ENCODE peak calls at places on chromosomes 5 and 9, in eight cellular contexts. One of them, this sample, is unnamed.

GRCh38 chr5:6194261-6194875 is 184.0 kb downstream of the MED10 start:
- DNase-seq in AG09319: no peak
- DNase-seq in epithelial cell of esophagus: no peak
- DNase-seq in osteocyte: peak
- DNase-seq in cardiac muscle cell: no peak
- DNase-seq in B cell: no peak
- DNase-seq in left ventricle myocardium inferior: no peak
- DNase-seq in GM23338: no peak
- DNase-seq in this sample: no peak

GRCh38 chr9:105438136-105438839 is 9.5 kb upstream of the FSD1L start:
- DNase-seq in epithelial cell of esophagus: no peak
- DNase-seq in B cell: no peak
- DNase-seq in left ventricle myocardium inferior: no peak
- DNase-seq in AG09319: no peak
- DNase-seq in osteocyte: no peak
- DNase-seq in GM23338: no peak
- DNase-seq in cardiac muscle cell: peak
- DNase-seq in this sample: no peak

GRCh38 chr5:21181726-21182125 is 1193.7 kb upstream of the CDH18 start:
- DNase-seq in epithelial cell of esophagus: no peak
- DNase-seq in cardiac muscle cell: no peak
- DNase-seq in osteocyte: no peak
- DNase-seq in B cell: no peak
- DNase-seq in GM23338: no peak
- DNase-seq in AG09319: no peak
- DNase-seq in left ventricle myocardium inferior: no peak
- DNase-seq in this sample: no peak

GRCh38 chr5:100827481-100827889 is 75.6 kb downstream of the ST8SIA4 start:
- DNase-seq in GM23338: no peak
- DNase-seq in left ventricle myocardium inferior: no peak
- DNase-seq in B cell: no peak
- DNase-seq in cardiac muscle cell: no peak
- DNase-seq in epithelial cell of esophagus: peak
- DNase-seq in osteocyte: no peak
- DNase-seq in AG09319: no peak
- DNase-seq in this sample: no peak

GRCh38 chr5:174312641-174313040 is 267.1 kb downstream of the NSG2 start:
- DNase-seq in epithelial cell of esophagus: no peak
- DNase-seq in cardiac muscle cell: no peak
- DNase-seq in AG09319: no peak
- DNase-seq in GM23338: no peak
- DNase-seq in osteocyte: no peak
- DNase-seq in B cell: no peak
- DNase-seq in left ventricle myocardium inferior: no peak
- DNase-seq in this sample: no peak

GRCh38 chr5:2753452-2754409 is 2.3 kb upstream of the IRX2 start:
- DNase-seq in osteocyte: no peak
- DNase-seq in epithelial cell of esophagus: peak
- DNase-seq in AG09319: no peak
- DNase-seq in GM23338: peak
- DNase-seq in left ventricle myocardium inferior: no peak
- DNase-seq in B cell: no peak
- DNase-seq in cardiac muscle cell: no peak
- DNase-seq in this sample: no peak

GRCh38 chr5:604391-604831 is 7.7 kb upstream of the CEP72 start:
- DNase-seq in GM23338: no peak
- DNase-seq in AG09319: no peak
- DNase-seq in left ventricle myocardium inferior: no peak
- DNase-seq in B cell: no peak
- DNase-seq in epithelial cell of esophagus: no peak
- DNase-seq in cardiac muscle cell: no peak
- DNase-seq in osteocyte: peak
- DNase-seq in this sample: no peak

GRCh38 chr9:134846187-134846586 is 34.4 kb upstream of the FCN2 start:
- DNase-seq in AG09319: no peak
- DNase-seq in GM23338: no peak
- DNase-seq in epithelial cell of esophagus: no peak
- DNase-seq in cardiac muscle cell: no peak
- DNase-seq in osteocyte: no peak
- DNase-seq in B cell: no peak
- DNase-seq in left ventricle myocardium inferior: no peak
- DNase-seq in this sample: no peak

GRCh38 chr9:137620581-137620980 is 1.8 kb downstream of the EHMT1 start:
- DNase-seq in osteocyte: no peak
- DNase-seq in AG09319: no peak
- DNase-seq in B cell: no peak
- DNase-seq in GM23338: no peak
- DNase-seq in cardiac muscle cell: no peak
- DNase-seq in epithelial cell of esophagus: no peak
- DNase-seq in left ventricle myocardium inferior: no peak
- DNase-seq in this sample: no peak

GRCh38 chr5:89560724-89561123 is 677.7 kb upstream of the MEF2C start:
- DNase-seq in B cell: no peak
- DNase-seq in epithelial cell of esophagus: no peak
- DNase-seq in GM23338: no peak
- DNase-seq in left ventricle myocardium inferior: no peak
- DNase-seq in osteocyte: no peak
- DNase-seq in cardiac muscle cell: no peak
- DNase-seq in AG09319: no peak
- DNase-seq in this sample: no peak

GRCh38 chr9:91285729-91286353 is 75.9 kb downstream of the AUH start:
- DNase-seq in left ventricle myocardium inferior: no peak
- DNase-seq in epithelial cell of esophagus: peak
- DNase-seq in cardiac muscle cell: no peak
- DNase-seq in AG09319: no peak
- DNase-seq in B cell: no peak
- DNase-seq in GM23338: no peak
- DNase-seq in osteocyte: no peak
- DNase-seq in this sample: no peak

GRCh38 chr9:36802171-36802920 is 229.7 kb downstream of the MELK start:
- DNase-seq in B cell: no peak
- DNase-seq in AG09319: no peak
- DNase-seq in epithelial cell of esophagus: peak
- DNase-seq in cardiac muscle cell: peak
- DNase-seq in GM23338: no peak
- DNase-seq in osteocyte: no peak
- DNase-seq in left ventricle myocardium inferior: no peak
- DNase-seq in this sample: no peak

DNA sequence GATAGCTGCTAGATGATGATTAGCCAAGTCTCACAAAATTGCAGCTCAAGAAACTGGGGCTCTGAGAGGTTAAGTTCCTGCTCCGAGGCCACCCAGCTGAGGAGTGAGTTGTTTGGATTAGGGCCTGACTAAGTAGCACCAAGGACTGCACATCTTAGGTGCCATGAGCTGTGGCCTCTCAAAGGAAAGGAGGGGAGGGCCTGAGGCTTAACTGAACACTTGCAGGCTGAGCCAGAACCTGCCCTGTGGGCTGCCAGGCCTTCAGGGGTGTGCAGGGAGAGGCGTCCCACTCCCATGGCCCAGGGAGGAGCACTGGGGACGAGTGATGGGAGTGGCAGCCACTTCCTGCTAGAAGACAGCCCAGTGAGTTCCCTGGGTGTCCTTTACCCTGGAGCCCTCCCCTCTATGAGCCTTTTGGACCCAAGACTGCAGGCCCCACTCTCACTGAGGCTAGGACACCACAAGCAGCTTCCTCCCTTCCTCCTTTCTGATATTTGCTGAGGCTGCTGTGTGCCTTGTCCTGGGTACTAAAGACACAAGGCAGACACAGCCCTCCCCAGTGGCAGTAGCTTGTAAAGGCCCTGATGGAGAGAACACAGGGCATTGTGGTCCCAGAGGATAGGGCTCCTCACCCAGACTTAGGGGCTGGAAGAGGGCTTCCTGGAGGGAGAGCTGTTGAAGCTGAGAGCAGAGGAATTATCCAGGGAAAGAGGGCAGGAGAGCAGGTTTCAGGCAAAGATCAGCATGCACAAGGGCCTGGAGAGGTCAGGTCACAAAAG is 22.1 kb downstream of the LMX1B start:
- DNase-seq in left ventricle myocardium inferior: no peak
- DNase-seq in B cell: no peak
- DNase-seq in osteocyte: no peak
- DNase-seq in AG09319: no peak
- DNase-seq in epithelial cell of esophagus: no peak
- DNase-seq in cardiac muscle cell: no peak
- DNase-seq in GM23338: peak
- DNase-seq in this sample: no peak
- TF ChIP-seq CTCF in left ventricle myocardium inferior: no peak
- TF ChIP-seq CTCF in B cell: no peak
- TF ChIP-seq CTCF in osteocyte: no peak
- TF ChIP-seq CTCF in AG09319: no peak
- TF ChIP-seq CTCF in epithelial cell of esophagus: no peak
- TF ChIP-seq CTCF in cardiac muscle cell: no peak
- TF ChIP-seq CTCF in GM23338: no peak
- TF ChIP-seq CTCF in this sample: no peak

GRCh38 chr5:141196363-141196762 is 3.1 kb upstream of the PCDHB11 start:
- DNase-seq in B cell: no peak
- DNase-seq in epithelial cell of esophagus: no peak
- DNase-seq in cardiac muscle cell: no peak
- DNase-seq in AG09319: no peak
- DNase-seq in GM23338: no peak
- DNase-seq in osteocyte: no peak
- DNase-seq in left ventricle myocardium inferior: no peak
- DNase-seq in this sample: no peak

DNA sequence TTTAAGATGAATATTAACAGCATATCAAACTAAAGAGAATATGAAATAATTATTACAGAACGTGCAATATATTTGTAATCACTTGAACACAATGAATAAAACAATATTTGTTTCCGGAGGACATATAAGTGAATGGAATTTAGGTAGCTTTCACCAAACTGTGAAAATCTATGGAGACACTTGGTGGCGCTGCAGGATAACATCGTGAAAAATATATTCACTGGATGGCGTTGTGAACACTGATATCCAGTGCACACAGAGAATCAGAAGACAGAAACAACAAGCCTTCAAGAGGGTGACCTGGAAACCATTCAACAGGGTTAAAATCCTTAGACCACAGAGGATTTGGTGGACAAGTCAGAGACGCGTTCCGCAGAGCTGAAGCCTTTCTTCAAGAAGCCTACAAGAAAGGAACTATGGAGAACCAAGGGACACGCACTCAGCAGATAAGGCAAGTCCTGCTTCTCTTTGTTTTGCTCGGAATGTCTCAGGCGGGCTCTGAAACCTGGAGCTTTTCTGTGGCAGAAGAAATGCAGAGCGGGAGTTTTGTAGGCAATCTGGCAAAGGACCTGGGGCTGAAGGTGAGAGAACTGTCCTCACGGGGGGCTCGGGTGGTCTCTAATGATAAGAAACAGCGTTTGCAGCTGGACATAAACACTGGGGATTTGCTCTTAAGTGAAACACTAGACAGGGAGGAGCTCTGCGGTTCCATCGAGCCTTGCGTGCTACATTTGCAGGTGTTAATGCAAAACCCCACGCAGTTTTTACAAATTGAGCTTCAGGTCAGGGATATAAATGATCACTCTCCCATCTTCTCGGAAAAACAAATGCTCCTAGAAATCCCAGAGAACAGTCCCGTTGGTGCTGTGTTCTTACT is at the start of gene PCDHB11:
- DNase-seq in GM23338: peak
- DNase-seq in B cell: no peak
- DNase-seq in cardiac muscle cell: no peak
- DNase-seq in AG09319: no peak
- DNase-seq in left ventricle myocardium inferior: no peak
- DNase-seq in epithelial cell of esophagus: no peak
- DNase-seq in osteocyte: no peak
- DNase-seq in this sample: no peak
- TF ChIP-seq CTCF in GM23338: peak
- TF ChIP-seq CTCF in B cell: no peak
- TF ChIP-seq CTCF in cardiac muscle cell: no peak
- TF ChIP-seq CTCF in AG09319: no peak
- TF ChIP-seq CTCF in left ventricle myocardium inferior: peak
- TF ChIP-seq CTCF in epithelial cell of esophagus: no peak
- TF ChIP-seq CTCF in osteocyte: no peak
- TF ChIP-seq CTCF in this sample: no peak

GRCh38 chr9:136565722-136566552 is 20.1 kb upstream of the NOTCH1 start:
- DNase-seq in B cell: no peak
- DNase-seq in cardiac muscle cell: no peak
- DNase-seq in left ventricle myocardium inferior: no peak
- DNase-seq in epithelial cell of esophagus: no peak
- DNase-seq in AG09319: no peak
- DNase-seq in osteocyte: no peak
- DNase-seq in GM23338: no peak
- DNase-seq in this sample: no peak

GRCh38 chr9:136565075-136565721 is 19.4 kb upstream of the NOTCH1 start:
- DNase-seq in B cell: no peak
- DNase-seq in AG09319: no peak
- DNase-seq in left ventricle myocardium inferior: peak
- DNase-seq in GM23338: no peak
- DNase-seq in cardiac muscle cell: peak
- DNase-seq in epithelial cell of esophagus: no peak
- DNase-seq in osteocyte: no peak
- DNase-seq in this sample: no peak

GRCh38 chr9:136562746-136563506 is 17.1 kb upstream of the NOTCH1 start:
- DNase-seq in GM23338: no peak
- DNase-seq in left ventricle myocardium inferior: no peak
- DNase-seq in osteocyte: no peak
- DNase-seq in cardiac muscle cell: no peak
- DNase-seq in AG09319: no peak
- DNase-seq in B cell: no peak
- DNase-seq in epithelial cell of esophagus: no peak
- DNase-seq in this sample: no peak

GRCh38 chr9:136563646-136564321 is 17.9 kb upstream of the NOTCH1 start:
- DNase-seq in B cell: no peak
- DNase-seq in GM23338: no peak
- DNase-seq in osteocyte: no peak
- DNase-seq in AG09319: no peak
- DNase-seq in left ventricle myocardium inferior: no peak
- DNase-seq in epithelial cell of esophagus: no peak
- DNase-seq in cardiac muscle cell: no peak
- DNase-seq in this sample: no peak

DNA sequence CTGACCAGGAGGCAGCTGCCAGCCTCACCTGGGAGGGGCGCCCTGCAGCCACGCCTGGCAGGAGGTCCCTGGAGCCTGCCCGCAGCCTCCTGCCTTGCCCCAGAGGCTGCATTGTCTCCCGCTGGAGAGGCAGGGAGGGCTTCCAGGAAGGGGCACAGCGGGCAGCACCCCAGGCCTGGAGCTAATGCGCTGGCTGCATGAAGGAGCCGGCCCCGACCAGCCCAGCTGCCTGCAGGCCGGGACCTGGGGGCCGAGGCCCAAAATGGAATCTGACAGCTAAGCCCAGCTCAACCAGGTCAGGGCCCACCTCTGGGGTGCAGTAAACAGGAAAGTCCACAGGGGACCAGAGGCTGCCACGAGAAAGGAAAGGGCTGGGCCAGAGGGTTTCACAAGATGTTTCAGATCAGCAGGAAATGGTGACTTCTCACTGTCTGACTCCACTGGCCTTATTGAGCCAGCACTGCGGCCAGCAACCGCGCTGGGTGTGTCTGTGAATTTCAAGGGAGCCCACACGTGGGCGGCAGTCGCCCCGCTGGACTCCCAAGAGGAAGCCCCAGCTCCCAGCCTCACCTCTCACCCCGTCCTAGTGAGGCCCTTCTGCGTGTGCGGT is 18.6 kb upstream of the NOTCH1 start:
- DNase-seq in AG09319: no peak
- DNase-seq in cardiac muscle cell: peak
- DNase-seq in osteocyte: no peak
- DNase-seq in epithelial cell of esophagus: no peak
- DNase-seq in left ventricle myocardium inferior: peak
- DNase-seq in GM23338: no peak
- DNase-seq in B cell: no peak
- DNase-seq in this sample: peak
- TF ChIP-seq CTCF in AG09319: no peak
- TF ChIP-seq CTCF in cardiac muscle cell: peak
- TF ChIP-seq CTCF in osteocyte: no peak
- TF ChIP-seq CTCF in epithelial cell of esophagus: no peak
- TF ChIP-seq CTCF in left ventricle myocardium inferior: peak
- TF ChIP-seq CTCF in GM23338: no peak
- TF ChIP-seq CTCF in B cell: no peak
- TF ChIP-seq CTCF in this sample: peak

GRCh38 chr5:68285857-68286611 is 70.5 kb downstream of the PIK3R1 start:
- DNase-seq in epithelial cell of esophagus: peak
- DNase-seq in left ventricle myocardium inferior: no peak
- DNase-seq in GM23338: peak
- DNase-seq in cardiac muscle cell: peak
- DNase-seq in osteocyte: no peak
- DNase-seq in AG09319: no peak
- DNase-seq in B cell: no peak
- DNase-seq in this sample: no peak
- TF ChIP-seq CTCF in epithelial cell of esophagus: peak
- TF ChIP-seq CTCF in left ventricle myocardium inferior: peak
- TF ChIP-seq CTCF in GM23338: peak
- TF ChIP-seq CTCF in cardiac muscle cell: peak
- TF ChIP-seq CTCF in osteocyte: peak
- TF ChIP-seq CTCF in AG09319: peak
- TF ChIP-seq CTCF in B cell: peak
- TF ChIP-seq CTCF in this sample: peak